ENCODE peak calls at places on chromosomes 6 and 20, in seven cellular contexts. One of them, this sample, is unnamed.
A peak's percentile ranks its signal among the peaks of the same experiment; 100 is the strongest.

GRCh38 chr6:109939654-109940053 is 38.5 kb upstream of the GPR6 start:
- DNase-seq in GM13977: no peak
- DNase-seq in brain microvascular endothelial cell: no peak
- DNase-seq in endothelial cell of umbilical vein: no peak
- DNase-seq in IMR-90: peak; percentile 26
- DNase-seq in ovary: no peak
- DNase-seq in body of pancreas: no peak
- DNase-seq in this sample: peak; percentile 60

GRCh38 chr20:50400705-50401045 is 109.5 kb upstream of the PTPN1 start:
- DNase-seq in GM13977: no peak
- DNase-seq in IMR-90: no peak
- DNase-seq in body of pancreas: no peak
- DNase-seq in endothelial cell of umbilical vein: no peak
- DNase-seq in ovary: no peak
- DNase-seq in brain microvascular endothelial cell: no peak
- DNase-seq in this sample: no peak

GRCh38 chr6:45371924-45372582 is 5.7 kb downstream of the SUPT3H start:
- DNase-seq in brain microvascular endothelial cell: no peak
- DNase-seq in endothelial cell of umbilical vein: no peak
- DNase-seq in GM13977: no peak
- DNase-seq in ovary: no peak
- DNase-seq in IMR-90: peak; percentile 37
- DNase-seq in body of pancreas: no peak
- DNase-seq in this sample: no peak

GRCh38 chr6:137357263-137357947 is 136.8 kb downstream of the OLIG3 start:
- DNase-seq in GM13977: no peak
- DNase-seq in body of pancreas: no peak
- DNase-seq in brain microvascular endothelial cell: no peak
- DNase-seq in ovary: no peak
- DNase-seq in endothelial cell of umbilical vein: no peak
- DNase-seq in IMR-90: no peak
- DNase-seq in this sample: no peak

GRCh38 chr6:13524801-13525508 is 37.6 kb upstream of the GFOD1 start:
- DNase-seq in brain microvascular endothelial cell: no peak
- DNase-seq in IMR-90: no peak
- DNase-seq in ovary: no peak
- DNase-seq in endothelial cell of umbilical vein: peak; percentile 15
- DNase-seq in GM13977: no peak
- DNase-seq in body of pancreas: no peak
- DNase-seq in this sample: no peak

GRCh38 chr6:45532626-45533258 is 155.0 kb upstream of the SUPT3H start:
- DNase-seq in GM13977: no peak
- DNase-seq in ovary: no peak
- DNase-seq in brain microvascular endothelial cell: peak; percentile 42
- DNase-seq in body of pancreas: no peak
- DNase-seq in IMR-90: peak; percentile 68
- DNase-seq in endothelial cell of umbilical vein: no peak
- DNase-seq in this sample: no peak

GRCh38 chr6:101994521-101994920 is 601.0 kb downstream of the GRIK2 start:
- DNase-seq in brain microvascular endothelial cell: no peak
- DNase-seq in body of pancreas: no peak
- DNase-seq in endothelial cell of umbilical vein: no peak
- DNase-seq in ovary: no peak
- DNase-seq in IMR-90: no peak
- DNase-seq in GM13977: no peak
- DNase-seq in this sample: no peak

GRCh38 chr20:16290358-16290757 is 282.9 kb downstream of the KIF16B start:
- DNase-seq in IMR-90: no peak
- DNase-seq in brain microvascular endothelial cell: no peak
- DNase-seq in GM13977: no peak
- DNase-seq in ovary: no peak
- DNase-seq in body of pancreas: no peak
- DNase-seq in endothelial cell of umbilical vein: no peak
- DNase-seq in this sample: no peak

DNA sequence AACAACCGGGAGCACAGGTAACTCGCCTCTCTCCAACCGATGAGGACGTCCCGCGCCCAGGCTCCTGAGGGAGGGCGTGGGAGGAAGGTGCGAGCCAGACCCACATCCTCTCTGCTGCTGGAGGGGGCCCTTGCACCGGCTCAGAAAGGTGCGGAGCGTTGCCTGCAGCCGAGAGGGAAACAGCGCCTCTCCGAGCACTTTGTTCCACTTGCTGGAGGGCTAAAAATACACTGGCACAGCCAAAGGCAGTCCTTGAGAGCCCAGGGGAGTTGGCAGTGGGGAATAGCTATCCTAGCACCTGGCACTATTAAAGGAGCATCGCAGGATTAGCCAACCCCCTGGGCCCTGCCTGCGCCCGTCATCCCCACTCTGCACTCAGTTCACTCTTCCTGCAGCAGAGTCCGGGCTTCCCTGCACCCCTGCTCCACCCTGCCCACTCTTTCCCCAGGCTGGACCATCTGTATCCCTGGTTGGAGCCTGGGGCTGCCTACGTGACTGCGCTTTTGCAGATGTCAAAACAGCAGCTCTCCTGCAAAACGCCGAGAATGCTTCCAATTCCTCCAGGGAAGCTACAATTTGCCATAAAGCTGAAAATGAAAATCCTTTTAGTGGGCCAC is 108.9 kb downstream of the SNX5 start:
- DNase-seq in brain microvascular endothelial cell: no peak
- DNase-seq in GM13977: peak; percentile 47
- DNase-seq in body of pancreas: peak; percentile 77
- DNase-seq in IMR-90: no peak
- DNase-seq in ovary: no peak
- DNase-seq in endothelial cell of umbilical vein: no peak
- DNase-seq in this sample: no peak
- TF ChIP-seq CTCF in brain microvascular endothelial cell: no peak
- TF ChIP-seq CTCF in GM13977: peak; percentile 33
- TF ChIP-seq CTCF in body of pancreas: peak; percentile 35
- TF ChIP-seq CTCF in IMR-90: no peak
- TF ChIP-seq CTCF in ovary: no peak
- TF ChIP-seq CTCF in endothelial cell of umbilical vein: no peak
- TF ChIP-seq CTCF in this sample: no peak

GRCh38 chr20:1440024-1440423 is 26.6 kb downstream of the NSFL1C start:
- DNase-seq in IMR-90: peak; percentile 12
- DNase-seq in ovary: no peak
- DNase-seq in body of pancreas: peak; percentile 16
- DNase-seq in GM13977: no peak
- DNase-seq in brain microvascular endothelial cell: no peak
- DNase-seq in endothelial cell of umbilical vein: peak; percentile 27
- DNase-seq in this sample: peak; percentile 21
- TF ChIP-seq CTCF in IMR-90: peak; percentile 46
- TF ChIP-seq CTCF in ovary: no peak
- TF ChIP-seq CTCF in body of pancreas: no peak
- TF ChIP-seq CTCF in GM13977: peak; percentile 59
- TF ChIP-seq CTCF in brain microvascular endothelial cell: peak; percentile 69
- TF ChIP-seq CTCF in endothelial cell of umbilical vein: peak; percentile 43
- TF ChIP-seq CTCF in this sample: peak; percentile 73

GRCh38 chr20:13947719-13948118 is 42.7 kb downstream of the SEL1L2 start:
- DNase-seq in GM13977: no peak
- DNase-seq in brain microvascular endothelial cell: no peak
- DNase-seq in IMR-90: no peak
- DNase-seq in endothelial cell of umbilical vein: no peak
- DNase-seq in body of pancreas: no peak
- DNase-seq in ovary: no peak
- DNase-seq in this sample: no peak

DNA sequence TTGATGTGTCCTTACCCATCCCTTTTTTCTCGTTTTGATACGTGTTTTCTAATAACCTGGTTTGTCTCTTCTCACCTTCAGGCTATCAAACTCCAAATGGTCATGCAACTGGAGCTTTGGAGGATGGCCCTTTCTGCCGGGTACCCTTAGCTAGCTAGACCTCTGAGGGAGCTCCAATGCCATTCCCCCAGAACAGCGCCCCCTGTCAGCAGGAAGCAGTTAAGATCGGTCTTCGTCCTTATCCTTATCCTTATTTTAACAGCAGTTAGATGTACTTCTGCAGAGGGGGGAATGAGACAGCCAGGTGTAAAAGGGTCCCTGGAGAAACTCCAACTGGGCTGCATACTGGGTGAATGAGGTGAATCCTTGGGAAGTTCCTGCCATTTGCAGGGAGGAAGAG is 37.2 kb downstream of the SEL1L2 start:
- DNase-seq in IMR-90: no peak
- DNase-seq in brain microvascular endothelial cell: no peak
- DNase-seq in body of pancreas: no peak
- DNase-seq in ovary: no peak
- DNase-seq in endothelial cell of umbilical vein: no peak
- DNase-seq in GM13977: no peak
- DNase-seq in this sample: no peak
- TF ChIP-seq CTCF in IMR-90: no peak
- TF ChIP-seq CTCF in brain microvascular endothelial cell: no peak
- TF ChIP-seq CTCF in body of pancreas: no peak
- TF ChIP-seq CTCF in ovary: no peak
- TF ChIP-seq CTCF in endothelial cell of umbilical vein: no peak
- TF ChIP-seq CTCF in GM13977: no peak
- TF ChIP-seq CTCF in this sample: peak; percentile 35

GRCh38 chr6:161613711-161614110 is 339.9 kb upstream of the AGPAT4 start:
- DNase-seq in endothelial cell of umbilical vein: no peak
- DNase-seq in ovary: no peak
- DNase-seq in brain microvascular endothelial cell: no peak
- DNase-seq in body of pancreas: no peak
- DNase-seq in IMR-90: no peak
- DNase-seq in GM13977: no peak
- DNase-seq in this sample: no peak

DNA sequence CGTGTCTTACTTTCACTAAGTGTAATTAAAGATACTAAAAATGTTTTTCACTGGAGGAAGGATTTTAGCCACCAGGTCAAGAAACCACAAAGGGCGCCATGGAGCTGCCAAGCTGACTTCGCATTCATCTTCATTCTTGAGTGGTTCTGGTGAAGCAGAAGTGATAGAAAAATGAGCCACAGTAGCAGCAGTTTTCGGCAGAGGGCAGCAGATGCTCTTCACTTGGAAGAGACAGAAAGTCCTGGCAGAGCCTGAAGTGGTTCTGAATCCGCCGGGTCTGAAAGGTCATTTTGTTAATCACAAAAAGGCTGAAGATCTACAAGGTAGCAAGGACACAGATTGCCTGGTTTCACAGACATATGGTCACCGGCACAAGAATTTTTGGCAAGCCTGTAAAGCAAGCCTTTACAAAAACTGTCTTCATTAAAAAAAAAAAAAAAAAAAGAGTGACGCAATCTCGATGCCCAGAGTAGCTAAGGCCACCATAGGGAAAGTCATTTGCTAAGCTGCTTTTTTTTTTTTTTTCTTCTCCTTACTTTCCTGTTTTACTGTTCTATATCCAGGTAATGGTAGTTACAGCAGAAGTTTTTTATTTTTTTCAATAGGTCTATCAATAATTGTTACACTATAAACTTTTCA is 345.1 kb upstream of the AGPAT4 start:
- DNase-seq in endothelial cell of umbilical vein: no peak
- DNase-seq in IMR-90: no peak
- DNase-seq in body of pancreas: peak; percentile 67
- DNase-seq in GM13977: no peak
- DNase-seq in ovary: peak; percentile 21
- DNase-seq in brain microvascular endothelial cell: peak; percentile 45
- DNase-seq in this sample: no peak
- TF ChIP-seq CTCF in endothelial cell of umbilical vein: no peak
- TF ChIP-seq CTCF in IMR-90: no peak
- TF ChIP-seq CTCF in body of pancreas: peak; percentile 40
- TF ChIP-seq CTCF in GM13977: no peak
- TF ChIP-seq CTCF in ovary: no peak
- TF ChIP-seq CTCF in brain microvascular endothelial cell: peak; percentile 72
- TF ChIP-seq CTCF in this sample: peak; percentile 17

DNA sequence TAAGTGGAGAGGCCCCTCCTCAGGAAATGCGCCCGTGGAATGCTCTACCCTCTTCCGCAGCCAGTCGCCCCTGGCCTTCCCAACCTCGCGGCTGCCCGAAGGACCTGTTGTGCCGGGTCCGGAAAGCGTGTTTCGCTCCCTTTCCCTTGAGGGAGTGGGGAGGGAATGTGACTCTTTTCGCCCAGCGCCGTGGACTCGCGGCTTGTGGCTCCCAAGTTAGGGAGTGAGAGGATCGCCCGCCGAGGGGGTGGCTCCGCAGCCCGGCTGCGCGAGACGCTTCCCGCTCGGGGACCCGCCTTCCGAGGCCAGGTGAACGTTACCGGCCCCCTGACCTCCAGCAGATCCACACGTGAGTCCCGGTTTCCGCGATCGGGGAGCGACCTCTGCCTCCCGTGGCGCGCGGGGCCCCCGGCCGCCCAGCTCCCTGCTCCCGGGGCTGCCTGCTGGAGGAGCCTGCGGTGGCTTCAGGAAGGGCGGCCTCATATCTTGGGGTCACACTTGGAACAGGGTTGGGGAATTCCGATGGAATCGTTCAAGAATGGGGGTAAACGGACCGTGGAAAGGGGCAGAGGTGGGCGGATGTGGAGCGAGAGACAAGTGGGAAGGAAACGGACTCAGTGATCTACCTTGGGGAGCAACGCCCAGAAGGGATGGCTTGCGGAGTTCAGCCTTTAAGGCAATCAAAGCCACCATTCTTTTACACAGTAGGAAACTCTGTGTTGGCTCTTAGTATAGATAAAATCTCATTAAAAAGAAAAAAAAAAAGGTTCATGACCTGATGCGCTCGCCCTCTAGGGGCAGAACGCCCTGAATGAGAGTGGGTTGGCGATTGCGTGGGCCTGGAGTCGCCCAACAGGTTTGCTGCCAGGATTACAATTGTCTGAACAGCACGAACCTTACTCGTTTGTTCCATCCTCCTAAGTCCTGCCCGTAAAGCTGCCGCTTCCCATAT is 887 bp downstream of the TPD52L1 start:
- DNase-seq in brain microvascular endothelial cell: no peak
- DNase-seq in GM13977: peak; percentile 46
- DNase-seq in body of pancreas: peak; percentile 74
- DNase-seq in IMR-90: no peak
- DNase-seq in ovary: peak; percentile 55
- DNase-seq in endothelial cell of umbilical vein: no peak
- DNase-seq in this sample: no peak
- TF ChIP-seq CTCF in brain microvascular endothelial cell: peak; percentile 56
- TF ChIP-seq CTCF in GM13977: peak; percentile 22
- TF ChIP-seq CTCF in body of pancreas: peak; percentile 62
- TF ChIP-seq CTCF in IMR-90: no peak
- TF ChIP-seq CTCF in ovary: no peak
- TF ChIP-seq CTCF in endothelial cell of umbilical vein: no peak
- TF ChIP-seq CTCF in this sample: peak; percentile 43

DNA sequence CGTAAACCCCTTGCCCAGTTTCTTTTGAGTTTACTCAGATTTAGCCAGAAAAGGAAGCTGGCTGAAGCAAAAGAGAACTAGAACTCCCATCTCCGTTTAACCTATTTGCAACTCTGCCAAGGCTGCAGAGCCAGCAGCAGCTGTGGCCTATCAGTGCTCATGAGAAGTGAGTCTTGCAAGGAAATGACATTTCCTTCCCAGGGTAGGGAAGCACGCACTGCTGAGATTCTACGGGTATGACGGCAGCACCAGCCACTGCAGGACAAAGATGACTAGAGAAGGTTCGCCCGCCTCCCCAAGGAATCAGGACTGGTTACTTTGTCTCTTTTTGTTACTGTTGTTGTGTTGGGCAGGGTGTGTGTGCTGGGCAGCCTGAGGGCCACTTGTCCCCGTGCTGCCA is 47.6 kb downstream of the PPP1R3G start:
- DNase-seq in body of pancreas: peak; percentile 34
- DNase-seq in IMR-90: peak; percentile 98
- DNase-seq in brain microvascular endothelial cell: peak; percentile 95
- DNase-seq in GM13977: peak; percentile 30
- DNase-seq in endothelial cell of umbilical vein: peak; percentile 90
- DNase-seq in ovary: peak; percentile 72
- DNase-seq in this sample: no peak
- TF ChIP-seq CTCF in body of pancreas: no peak
- TF ChIP-seq CTCF in IMR-90: no peak
- TF ChIP-seq CTCF in brain microvascular endothelial cell: no peak
- TF ChIP-seq CTCF in GM13977: no peak
- TF ChIP-seq CTCF in endothelial cell of umbilical vein: no peak
- TF ChIP-seq CTCF in ovary: no peak
- TF ChIP-seq CTCF in this sample: no peak

GRCh38 chr6:26197736-26198625 is 110.8 kb downstream of the HFE start:
- DNase-seq in brain microvascular endothelial cell: no peak
- DNase-seq in GM13977: no peak
- DNase-seq in endothelial cell of umbilical vein: peak; percentile 63
- DNase-seq in IMR-90: peak; percentile 27
- DNase-seq in body of pancreas: no peak
- DNase-seq in ovary: no peak
- DNase-seq in this sample: peak; percentile 18
- TF ChIP-seq CTCF in brain microvascular endothelial cell: no peak
- TF ChIP-seq CTCF in GM13977: no peak
- TF ChIP-seq CTCF in endothelial cell of umbilical vein: no peak
- TF ChIP-seq CTCF in IMR-90: no peak
- TF ChIP-seq CTCF in body of pancreas: no peak
- TF ChIP-seq CTCF in ovary: no peak
- TF ChIP-seq CTCF in this sample: no peak